ENCODE peak calls at places on chromosomes 16 and 17, in four cellular contexts. T is OCI-LY7, I is IMR-90, M is neural progenitor cell. Q is an unnamed sample. For H3K4me1, the result is how much of the 10 kb centered on the place peaks cover.

GRCh38 chr17:1762906-1763829 is 1.3 kb downstream of the SERPINF1 start:
- DNase-seq in I (peak), T (no peak), M (peak), Q (peak)

GRCh38 chr16:4601317-4602186 is 13.1 kb downstream of the UBALD1 start:
- DNase-seq in M (no peak), I (peak), T (no peak), Q (peak)

GRCh38 chr16:28180660-28181556 is 30.9 kb downstream of the XPO6 start:
- DNase-seq in I (peak), M (no peak), T (no peak), Q (no peak)

GRCh38 chr16:9370071-9370491 is 278.6 kb downstream of the HAPSTR1 start:
- DNase-seq in M (no peak), T (no peak), I (no peak), Q (no peak)

GRCh38 chr16:20768121-20768520 is 4.3 kb downstream of the ACSM3 start:
- DNase-seq in I (no peak), T (no peak), M (no peak), Q (no peak)

GRCh38 chr17:9470171-9470570 is 105.4 kb downstream of the STX8 start:
- DNase-seq in I (no peak), T (no peak), M (no peak), Q (no peak)

GRCh38 chr17:38601539-38602351 is 4.0 kb downstream of the SRCIN1 start:
- DNase-seq in T (no peak), I (no peak), M (peak), Q (no peak)

GRCh38 chr16:87437327-87437726 is 45.2 kb downstream of the MAP1LC3B start:
- DNase-seq in M (no peak), T (no peak), I (no peak), Q (no peak)

GRCh38 chr16:3880623-3881498 is at the start of gene CREBBP:
- DNase-seq in T (peak), I (peak), M (peak), Q (peak)

GRCh38 chr17:79841369-79842135 is 2.3 kb upstream of the CBX4 start:
- DNase-seq in T (no peak), I (no peak), M (peak), Q (no peak)

GRCh38 chr16:4790261-4790660 is 2.1 kb upstream of the SEPTIN12 start:
- DNase-seq in T (no peak), M (no peak), I (no peak), Q (no peak)

GRCh38 chr16:27322858-27323780 is 9.3 kb downstream of the IL4R start:
- DNase-seq in M (no peak), T (no peak), I (no peak), Q (no peak)

GRCh38 chr16:53131363-53132071 is 76.7 kb downstream of the CHD9 start:
- DNase-seq in T (peak), M (no peak), I (peak), Q (peak)

GRCh38 chr17:5584971-5585794 is 874 bp upstream of the NLRP1 start:
- DNase-seq in I (peak), M (no peak), T (no peak), Q (no peak)

GRCh38 chr17:45234641-45235040 is 13.0 kb downstream of the FMNL1 start:
- DNase-seq in M (peak), T (peak), I (no peak), Q (no peak)

GRCh38 chr17:2053380-2054261 is 1.3 kb upstream of the HIC1 start:
- DNase-seq in I (peak), M (peak), T (peak), Q (peak)

GRCh38 chr17:81386646-81387234 is 8.5 kb upstream of the BAHCC1 start:
- DNase-seq in I (no peak), T (no peak), M (peak), Q (peak)

GRCh38 chr16:87076950-87077749 is 240.0 kb downstream of the C16orf95 start:
- DNase-seq in I (peak), T (peak), M (peak), Q (no peak)

GRCh38 chr16:56874800-56875199 is 9.8 kb downstream of the SLC12A3 start:
- DNase-seq in I (peak), M (no peak), T (no peak), Q (no peak)

GRCh38 chr16:88378401-88378800 is 4.4 kb upstream of the ZNF469 start:
- DNase-seq in I (no peak), M (no peak), T (no peak), Q (no peak)

GRCh38 chr17:57294629-57295501 is 38.5 kb downstream of the MSI2 start:
- DNase-seq in T (no peak), M (no peak), I (peak), Q (peak)

GRCh38 chr17:8825802-8826201 is 26.6 kb upstream of the MFSD6L start:
- DNase-seq in T (no peak), M (no peak), I (no peak), Q (no peak)

GRCh38 chr16:85611205-85611454 is 2.0 kb upstream of the GSE1 start:
- DNase-seq in I (no peak), M (peak), T (peak), Q (peak)

GRCh38 chr16:75234856-75235696 is 16.3 kb downstream of the CTRB1 start:
- DNase-seq in T (no peak), I (no peak), M (no peak), Q (no peak)

GRCh38 chr16:4266372-4266771 is 6.5 kb downstream of the TFAP4 start:
- DNase-seq in T (peak), I (no peak), M (no peak), Q (no peak)

GRCh38 chr17:44326867-44327444 is 2.3 kb upstream of the SLC25A39 start:
- DNase-seq in T (peak), I (peak), M (peak), Q (peak)

GRCh38 chr17:14299261-14300093 is 1.4 kb upstream of the HS3ST3B1 start:
- DNase-seq in M (peak), T (no peak), I (no peak), Q (peak)

GRCh38 chr17:37213927-37214326 is 161.9 kb upstream of the C17orf78 start:
- DNase-seq in M (no peak), T (no peak), I (no peak), Q (no peak)
- H3K4me1 ChIP-seq in M (under half), T (under half), I (under half), Q (under half)

GRCh38 chr16:14302399-14303181 is 231.5 kb downstream of the MRTFB start:
- DNase-seq in T (peak), I (no peak), M (peak), Q (peak)

GRCh38 chr16:14303182-14303618 is 232.1 kb downstream of the MRTFB start:
- DNase-seq in M (peak), I (peak), T (no peak), Q (no peak)

GRCh38 chr16:14302031-14302398 is 230.9 kb downstream of the MRTFB start:
- DNase-seq in I (peak), M (peak), T (peak), Q (peak)

GRCh38 chr16:14300631-14301149 is 229.6 kb downstream of the MRTFB start:
- DNase-seq in T (peak), M (peak), I (peak), Q (peak)

DNA sequence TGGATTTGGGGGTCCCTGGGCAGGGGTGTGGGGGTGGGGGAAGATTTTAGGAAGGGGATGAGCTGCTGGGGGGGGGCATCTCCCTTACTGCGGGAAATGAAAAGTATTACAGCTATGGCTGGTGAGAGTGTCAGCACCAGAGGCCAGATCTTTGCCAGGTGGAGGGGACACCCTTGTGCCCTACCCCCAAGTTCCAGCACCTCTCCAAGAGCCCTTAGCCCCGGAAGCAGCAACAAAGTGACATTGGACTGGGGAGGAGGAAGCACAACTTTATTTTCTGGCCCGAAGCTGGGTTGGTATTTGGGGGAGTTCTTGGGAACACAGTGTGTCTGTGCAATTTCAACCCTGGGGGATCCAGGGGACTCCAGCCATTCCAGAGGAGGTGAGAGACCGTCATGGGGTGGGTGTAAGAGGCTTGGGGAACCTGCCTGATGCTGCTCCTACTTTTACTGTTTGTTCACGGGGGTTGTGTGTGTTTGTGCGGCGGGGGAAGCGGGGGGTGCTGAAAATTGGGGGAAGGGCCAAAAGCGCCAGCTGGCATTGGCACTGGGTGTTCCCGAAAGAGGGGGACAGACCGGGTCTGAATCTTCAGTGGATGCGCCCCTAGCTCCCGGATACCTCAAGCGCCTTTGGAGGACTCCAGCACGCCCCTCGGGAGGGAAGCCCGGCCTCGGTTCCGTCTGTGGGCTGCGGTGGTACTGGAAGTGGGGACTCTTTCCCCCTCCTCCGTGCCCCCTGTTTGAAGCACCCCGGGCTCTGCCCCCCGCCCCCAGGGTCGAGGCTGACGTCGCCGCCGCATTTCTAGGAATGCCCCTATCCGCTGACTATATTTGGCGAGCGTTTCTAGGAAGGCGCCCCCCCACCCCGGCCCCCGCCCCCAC is 230.3 kb downstream of the MRTFB start:
- DNase-seq in I (no peak), T (no peak), M (peak), Q (peak)
- H3K27ac ChIP-seq in I (peak), T (peak), M (no peak), Q (peak)

DNA sequence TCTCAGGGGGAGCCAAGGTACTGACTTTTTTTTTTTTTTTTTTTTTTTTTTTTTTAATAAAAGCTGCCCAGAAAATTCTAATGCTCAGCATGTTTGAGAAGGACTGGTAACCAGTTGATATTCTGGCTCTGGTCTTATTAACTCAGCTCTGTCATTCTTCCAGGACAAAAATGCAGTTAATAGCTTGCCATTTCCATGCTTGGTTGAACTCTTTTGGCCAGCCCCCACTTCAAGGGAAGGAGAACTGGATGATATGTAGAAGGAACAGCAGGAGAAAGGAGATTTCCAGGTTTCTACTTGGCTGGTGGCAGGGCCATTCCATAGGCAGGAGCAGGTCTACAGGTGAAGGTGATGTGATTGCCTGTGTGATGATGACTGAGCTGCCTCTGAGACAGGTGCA is 59.2 kb upstream of the TANC2 start:
- DNase-seq in I (no peak), T (no peak), M (no peak), Q (no peak)
- H3K4me1 ChIP-seq in I (under half), T (under half), M (under half), Q (under half)

GRCh38 chr16:69509125-69509524 is 56.6 kb upstream of the NFAT5 start:
- DNase-seq in M (no peak), T (no peak), I (no peak), Q (no peak)

GRCh38 chr16:69513180-69513966 is 52.4 kb upstream of the NFAT5 start:
- DNase-seq in T (no peak), I (peak), M (no peak), Q (no peak)

GRCh38 chr16:69511641-69512040 is 54.1 kb upstream of the NFAT5 start:
- DNase-seq in M (no peak), I (no peak), T (no peak), Q (no peak)

GRCh38 chr16:69514366-69514765 is 51.4 kb upstream of the NFAT5 start:
- DNase-seq in I (no peak), M (no peak), T (peak), Q (no peak)
- H3K27ac ChIP-seq in I (no peak), M (no peak), T (no peak), Q (no peak)

DNA sequence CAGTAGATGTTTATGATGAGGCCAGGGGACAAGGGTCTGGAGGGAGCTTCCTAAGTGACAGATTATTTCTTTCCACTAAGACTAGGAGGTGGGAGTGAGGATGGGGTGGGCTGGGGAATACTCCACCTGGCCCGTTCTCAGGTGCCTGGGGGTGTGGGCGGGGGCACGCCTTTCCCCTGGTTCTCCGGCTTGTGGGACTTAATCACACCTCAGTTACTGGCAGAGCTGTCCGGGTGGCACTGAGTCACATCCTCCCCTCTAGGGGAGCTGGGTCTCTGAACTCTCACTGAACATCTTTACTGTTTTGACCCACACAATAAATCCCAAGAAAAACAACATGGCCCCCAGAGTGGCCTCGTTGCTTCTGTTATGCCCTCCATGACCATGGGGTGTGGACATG is 332.8 kb downstream of the MAF start:
- DNase-seq in M (no peak), T (no peak), I (no peak), Q (no peak)
- H3K4me1 ChIP-seq in M (under half), T (under half), I (under half), Q (under half)

DNA sequence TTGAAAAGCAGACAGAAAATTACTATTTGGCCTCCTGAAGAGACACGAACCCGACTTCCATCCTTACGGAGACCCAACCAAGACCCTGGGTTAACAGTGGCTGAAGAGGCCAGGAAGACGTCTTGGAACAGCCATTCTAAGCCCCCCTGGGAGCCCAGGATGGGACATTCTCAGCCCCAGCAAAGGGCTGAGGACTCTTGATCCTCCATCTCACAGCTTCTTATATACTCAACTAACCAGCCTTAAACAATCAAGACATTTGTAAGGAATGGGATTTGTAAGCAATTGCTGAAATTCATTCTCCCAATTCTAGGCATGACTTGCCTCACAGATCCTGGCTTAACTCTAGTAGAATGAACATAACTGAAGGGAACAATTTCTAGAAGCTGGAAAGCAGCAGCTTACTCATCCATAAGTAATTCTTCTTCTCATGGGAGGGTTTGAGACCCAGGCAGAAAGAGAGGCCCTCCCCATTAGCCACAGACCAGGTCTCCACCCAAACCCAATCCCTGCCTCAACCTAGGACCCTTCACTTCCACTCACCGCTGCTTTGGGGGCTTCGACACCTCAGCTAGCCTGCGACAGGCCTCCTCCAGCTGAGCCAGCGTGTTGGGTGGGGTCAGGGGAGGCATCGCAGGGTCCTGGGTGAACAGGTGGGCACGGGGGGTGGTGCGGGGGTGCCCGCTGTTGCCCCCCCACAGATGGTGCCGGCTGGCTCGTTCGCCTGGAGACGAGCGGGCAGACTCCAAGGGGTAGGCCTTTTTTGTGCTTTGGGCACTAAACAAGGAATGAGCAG is 25.5 kb downstream of the AXIN2 start:
- DNase-seq in M (no peak), I (peak), T (no peak), Q (no peak)
- H3K27ac ChIP-seq in M (no peak), I (no peak), T (no peak), Q (no peak)

DNA sequence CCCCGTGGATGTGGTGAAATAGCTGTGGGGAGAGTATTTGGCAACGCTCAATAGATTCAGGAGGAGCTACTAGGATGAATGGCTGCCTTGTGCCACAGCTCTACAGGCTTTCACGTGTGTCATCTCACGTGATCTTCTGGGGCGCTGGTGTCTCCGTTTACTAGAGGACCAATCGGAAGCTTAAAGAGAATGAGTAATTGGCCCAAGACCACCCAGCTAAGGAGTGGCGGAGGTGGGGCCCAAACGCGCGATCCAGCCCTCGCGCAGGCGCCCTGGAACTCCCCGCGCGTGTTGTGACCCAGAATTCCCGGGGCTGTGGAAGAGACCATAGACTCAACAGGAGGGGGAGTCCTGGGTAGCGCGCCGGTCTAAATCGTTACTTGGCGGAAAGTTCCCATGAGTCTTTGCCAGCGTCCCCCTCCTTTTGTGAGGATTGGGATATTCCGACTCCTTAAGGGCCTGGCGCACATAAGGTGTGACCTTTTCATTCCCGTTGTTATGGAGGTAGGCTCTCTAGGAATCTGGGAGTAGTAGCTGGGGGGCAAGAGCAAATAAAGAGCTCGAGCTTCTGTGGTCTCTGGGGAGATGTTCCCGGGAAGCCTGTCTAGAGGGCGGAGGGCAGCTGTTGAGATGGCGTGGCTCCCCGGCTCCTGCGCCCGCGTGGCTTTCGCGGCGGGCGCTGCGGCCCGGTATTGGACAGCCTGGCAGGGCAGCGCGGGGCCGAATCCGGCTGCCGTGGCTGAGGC is 23.4 kb downstream of the TRPV2 start:
- DNase-seq in M (peak), I (peak), T (peak), Q (peak)
- H3K4me1 ChIP-seq in M (under half), I (under half), T (under half), Q (under half)

DNA sequence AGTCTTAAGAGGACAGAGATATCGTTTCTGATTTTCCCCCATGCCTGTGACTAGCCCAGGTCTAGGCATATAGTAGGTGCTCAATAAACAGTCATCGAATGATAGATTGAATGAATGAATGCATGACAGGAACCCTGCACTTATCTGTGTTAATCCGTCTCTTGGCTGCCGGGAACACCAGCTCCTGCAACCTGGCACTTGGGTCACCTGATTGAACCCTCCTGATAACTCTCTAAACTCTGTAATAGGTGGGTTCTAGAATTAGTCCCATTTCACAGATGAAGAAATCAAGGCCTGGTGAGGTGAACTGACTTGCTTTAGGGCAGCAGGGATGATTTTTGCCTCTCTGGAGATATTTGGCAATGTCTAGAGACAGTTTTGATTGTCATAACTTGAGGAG is 43.7 kb downstream of the ABCC1 start:
- DNase-seq in T (no peak), M (no peak), I (no peak), Q (no peak)
- H3K27ac ChIP-seq in T (no peak), M (no peak), I (peak), Q (no peak)